ENCODE peak calls at places on chromosomes 7 and 10, in seven cellular contexts. S is H9; H is Calu3; Y is CD4-positive, alpha-beta T cell; V is neural crest cell; L is psoas muscle; Q is ovary. B is an unnamed sample.

GRCh38 chr10:32982293-32982709 is 24.3 kb upstream of the ITGB1 start:
- DNase-seq in S (no peak), V (no peak), Y (no peak), Q (no peak), H (peak; percentile 61), L (no peak), B (peak; percentile 95)

GRCh38 chr7:12884033-12884432 is 196.6 kb downstream of the ARL4A start:
- DNase-seq in S (no peak), L (no peak), V (no peak), H (no peak), Y (no peak), Q (no peak), B (peak; percentile 65)

GRCh38 chr7:158734861-158735260 is 30.3 kb upstream of the NCAPG2 start:
- DNase-seq in L (no peak), Y (no peak), H (no peak), V (no peak), S (no peak), Q (no peak), B (peak; percentile 8)

GRCh38 chr7:108592633-108593277 is 23.1 kb downstream of the DNAJB9 start:
- DNase-seq in S (no peak), Q (no peak), Y (no peak), L (no peak), V (no peak), H (peak; percentile 17), B (peak; percentile 9)

GRCh38 chr10:78390051-78390450 is 356.4 kb downstream of the RPS24 start:
- DNase-seq in H (no peak), Q (no peak), V (no peak), S (no peak), L (no peak), Y (no peak), B (no peak)

GRCh38 chr10:61096056-61096455 is 152.1 kb upstream of the RHOBTB1 start:
- DNase-seq in L (no peak), Q (no peak), Y (no peak), H (no peak), S (no peak), V (no peak), B (no peak)

GRCh38 chr10:70903262-70903921 is 15.0 kb upstream of the PCBD1 start:
- DNase-seq in S (peak; percentile 83), H (peak; percentile 70), Q (peak; percentile 64), L (peak; percentile 77), V (peak; percentile 64), Y (no peak), B (peak; percentile 55)

GRCh38 chr10:23148214-23148613 is 43.9 kb upstream of the PTF1A start:
- DNase-seq in H (no peak), L (no peak), S (no peak), Q (no peak), V (no peak), Y (no peak), B (no peak)

GRCh38 chr7:131724776-131725345 is 168.4 kb upstream of the PODXL start:
- DNase-seq in Q (no peak), V (no peak), Y (no peak), L (no peak), H (no peak), S (no peak), B (no peak)

DNA sequence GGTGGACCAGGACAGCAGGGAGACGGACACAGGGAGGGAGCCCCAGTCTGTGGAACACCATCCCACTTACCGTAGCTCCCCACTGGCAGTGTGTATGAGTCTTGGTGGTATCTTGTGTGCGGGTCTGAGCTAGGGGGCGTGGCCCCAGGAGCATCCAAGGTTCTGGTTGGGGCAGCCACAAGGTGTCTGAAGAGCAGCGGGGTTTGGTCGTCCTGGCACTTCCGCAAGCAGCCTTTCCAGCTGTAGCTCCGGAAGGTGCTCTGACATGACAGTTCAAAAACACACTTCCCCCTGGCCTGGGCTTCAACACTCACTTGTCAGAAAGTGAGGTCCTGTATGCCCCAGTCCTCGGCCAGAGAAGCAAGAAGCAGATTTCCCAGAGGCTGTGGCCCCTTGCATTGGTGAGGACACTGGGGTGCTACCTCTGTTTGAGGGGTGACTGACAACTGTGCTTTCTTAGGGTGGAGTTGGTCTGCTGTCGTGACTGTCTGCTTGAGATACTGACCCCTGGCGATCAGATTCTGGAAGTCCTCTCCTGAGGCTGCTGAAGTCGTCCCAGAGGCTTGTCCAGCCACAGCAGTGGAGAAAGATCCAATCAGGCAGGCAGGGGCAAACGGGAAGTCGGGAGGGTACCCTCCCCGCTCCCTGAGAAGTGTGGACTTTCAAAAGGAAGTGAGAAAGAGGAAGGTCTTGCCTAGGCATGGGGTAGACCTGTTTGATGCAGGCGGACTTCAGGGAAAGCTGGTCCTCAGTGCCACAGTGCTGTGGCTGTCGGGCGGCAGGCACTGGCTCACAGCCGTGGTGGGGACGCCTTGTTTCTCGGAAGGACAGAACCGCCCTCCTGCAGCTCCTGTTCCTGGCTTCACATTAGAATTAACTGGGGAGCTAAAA is 51.4 kb upstream of the PFKFB3 start:
- DNase-seq in Q (no peak), S (peak; percentile 89), L (peak; percentile 76), V (peak; percentile 39), Y (no peak), H (peak; percentile 38), B (peak; percentile 71)
- TF ChIP-seq CTCF in Q (peak; percentile 45), S (peak; percentile 75), L (peak; percentile 65), V (peak; percentile 64), Y (peak; percentile 59), H (peak; percentile 44), B (peak; percentile 80)

GRCh38 chr7:27244488-27245123 is 2.0 kb downstream of the EVX1 start:
- DNase-seq in S (peak; percentile 36), H (no peak), Y (no peak), L (no peak), Q (no peak), V (no peak), B (no peak)

GRCh38 chr7:27247452-27248426 is 5.1 kb downstream of the EVX1 start:
- DNase-seq in Q (no peak), L (no peak), S (no peak), V (no peak), H (no peak), Y (no peak), B (no peak)

GRCh38 chr7:27247000-27247399 is 4.4 kb downstream of the EVX1 start:
- DNase-seq in Q (no peak), Y (no peak), V (no peak), S (no peak), L (no peak), H (no peak), B (no peak)

GRCh38 chr7:27245124-27245797 is 2.7 kb downstream of the EVX1 start:
- DNase-seq in V (no peak), H (no peak), S (peak; percentile 40), Y (no peak), L (no peak), Q (no peak), B (no peak)

DNA sequence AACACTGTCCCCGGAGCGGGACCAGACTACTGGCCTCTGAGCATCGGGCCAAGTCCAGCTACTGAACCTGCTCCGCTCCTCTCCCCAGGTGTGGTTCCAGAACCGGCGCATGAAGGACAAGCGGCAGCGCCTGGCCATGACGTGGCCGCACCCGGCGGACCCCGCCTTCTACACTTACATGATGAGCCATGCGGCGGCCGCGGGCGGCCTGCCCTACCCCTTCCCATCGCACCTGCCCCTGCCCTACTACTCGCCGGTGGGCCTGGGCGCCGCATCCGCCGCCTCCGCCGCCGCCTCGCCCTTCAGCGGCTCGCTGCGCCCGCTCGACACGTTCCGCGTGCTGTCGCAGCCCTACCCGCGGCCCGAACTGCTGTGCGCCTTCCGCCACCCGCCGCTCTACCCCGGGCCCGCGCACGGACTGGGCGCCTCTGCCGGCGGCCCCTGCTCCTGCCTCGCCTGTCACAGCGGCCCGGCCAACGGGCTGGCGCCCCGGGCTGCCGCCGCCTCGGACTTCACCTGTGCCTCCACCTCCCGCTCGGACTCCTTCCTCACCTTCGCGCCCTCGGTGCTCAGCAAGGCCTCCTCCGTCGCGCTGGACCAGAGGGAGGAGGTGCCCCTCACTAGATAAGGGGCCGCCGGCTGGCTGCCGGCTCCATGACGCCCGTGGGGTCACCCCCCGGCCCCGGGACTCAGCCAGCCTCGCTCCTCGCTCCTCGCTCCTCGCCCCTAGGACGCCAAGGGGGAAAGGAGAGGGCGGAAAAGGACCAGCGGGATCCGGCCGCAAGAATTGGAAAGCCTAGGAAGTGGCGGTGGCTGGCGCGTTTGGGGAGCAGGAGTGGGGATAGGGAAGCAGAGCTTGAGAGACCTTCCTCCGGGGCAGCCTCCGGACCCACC is 3.4 kb downstream of the EVX1 start:
- DNase-seq in S (peak; percentile 73), V (no peak), Y (no peak), H (peak; percentile 69), Q (no peak), L (peak; percentile 58), B (no peak)
- TF ChIP-seq CTCF in S (peak; percentile 28), V (no peak), Y (no peak), H (no peak), Q (no peak), L (no peak), B (no peak)

DNA sequence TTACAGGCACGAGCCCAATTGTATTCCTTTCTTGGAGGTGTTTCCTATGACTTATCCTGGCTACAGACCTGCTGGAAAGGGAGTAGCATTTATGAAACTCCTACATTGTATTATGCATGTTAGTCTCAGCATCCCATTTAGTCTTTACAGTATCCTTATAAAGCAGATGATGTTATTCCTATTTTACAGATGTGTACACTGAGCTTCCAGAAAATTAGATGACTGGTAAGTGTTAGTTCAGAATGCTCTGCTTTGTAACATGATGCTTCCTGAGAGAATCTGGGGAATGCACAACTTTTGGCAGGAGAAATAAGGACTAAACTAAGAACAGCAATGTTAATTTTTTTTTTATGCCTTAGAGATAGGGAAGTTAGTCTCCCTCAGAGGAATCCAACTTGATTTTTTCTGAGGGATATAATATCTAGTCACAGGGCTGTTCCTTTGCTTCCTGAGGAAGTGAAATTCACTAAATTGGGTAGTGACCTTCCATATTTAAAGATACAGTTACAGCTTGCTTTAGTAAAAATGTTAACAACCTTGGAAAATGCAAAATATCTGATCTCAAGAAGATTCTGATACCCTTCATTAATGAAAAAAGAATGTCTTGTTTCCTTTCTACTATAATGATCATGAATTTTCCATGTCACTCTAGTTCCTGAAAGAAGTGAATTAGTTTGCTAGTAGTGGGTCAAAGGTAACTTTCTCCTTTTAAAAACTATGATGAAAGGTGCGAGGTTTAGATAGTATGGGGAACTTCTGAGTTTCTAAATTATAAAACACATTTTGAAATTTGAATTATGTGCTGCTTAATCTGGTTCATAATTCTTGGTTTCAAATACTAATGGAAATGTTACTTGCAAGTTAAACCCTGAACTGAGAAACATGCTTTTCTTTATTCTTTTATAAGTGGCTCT is 194.0 kb upstream of the PRPS1L1 start:
- DNase-seq in V (no peak), S (no peak), Y (no peak), L (no peak), H (no peak), Q (no peak), B (peak; percentile 66)
- TF ChIP-seq CTCF in V (no peak), S (no peak), Y (no peak), L (no peak), H (no peak), Q (no peak), B (no peak)

DNA sequence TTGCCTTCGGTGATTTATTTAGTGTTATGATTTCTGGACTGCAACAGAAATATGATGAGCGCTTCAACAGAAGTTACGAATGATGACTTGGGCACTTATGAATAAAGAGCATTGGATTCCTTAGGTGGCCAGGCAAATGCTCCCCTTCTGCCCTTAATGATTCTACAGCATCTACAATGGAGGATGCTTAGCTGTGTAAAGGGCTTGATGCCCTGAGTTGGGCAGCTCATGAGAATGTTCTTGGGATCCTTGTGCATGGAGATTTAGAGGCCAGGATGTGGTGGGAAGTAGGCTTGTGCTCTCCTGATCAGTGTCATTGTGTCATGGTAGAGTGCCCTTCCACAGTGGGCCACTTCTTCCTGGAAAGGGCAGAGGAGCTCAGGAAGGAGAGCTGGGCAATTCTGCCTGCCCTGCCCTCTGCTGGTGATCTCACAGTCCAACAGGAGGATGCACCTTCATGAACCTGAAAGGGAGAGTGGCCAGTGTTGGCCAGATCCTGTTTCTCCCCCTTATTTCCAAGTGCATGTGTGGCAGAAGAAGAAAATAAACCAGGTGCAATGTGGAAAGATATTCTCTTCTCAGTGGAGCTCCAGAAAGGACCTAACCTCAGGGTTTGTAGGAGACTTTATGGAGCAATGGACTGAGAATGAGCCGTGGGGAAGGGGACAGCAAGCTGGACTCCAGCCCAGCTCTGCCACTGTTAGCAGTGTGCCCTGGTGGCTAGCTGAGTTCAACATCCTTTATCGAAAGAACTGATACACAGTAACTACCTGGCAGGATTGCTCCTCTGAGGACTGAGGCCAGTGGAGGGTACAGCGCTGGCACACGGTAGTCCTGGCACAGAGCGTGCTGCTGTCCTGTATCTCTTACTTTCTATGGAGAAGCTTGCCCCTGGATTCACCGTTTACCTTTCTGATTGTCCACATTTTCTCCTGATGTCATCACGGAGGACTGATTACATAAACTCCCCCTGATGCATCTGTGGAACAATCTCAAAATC is 182.9 kb downstream of the BMPER start:
- DNase-seq in Q (no peak), Y (no peak), H (peak; percentile 79), V (peak; percentile 28), L (no peak), S (peak; percentile 79), B (peak; percentile 52)
- TF ChIP-seq CTCF in Q (no peak), Y (no peak), H (peak; percentile 90), V (peak; percentile 59), L (peak; percentile 29), S (peak; percentile 84), B (peak; percentile 68)

B was measured in fibroblast of the aortic adventitia.